ENCODE peak calls at places on chromosomes 13 and 19, in seven cellular contexts. M is ascending aorta, W is astrocyte of the spinal cord, O is tibial nerve, U is OCI-LY7, P is fibroblast of pulmonary artery, V is foreskin fibroblast. S is an unnamed sample.

GRCh38 chr19:44539236-44539819 is 9.9 kb upstream of the CEACAM20 start:
- DNase-seq in P (no peak), W (no peak), V (peak), U (no peak), O (no peak), M (no peak), S (peak)

GRCh38 chr13:37995052-37995451 is 125.5 kb upstream of the TRPC4 start:
- DNase-seq in V (peak), P (peak), W (peak), M (no peak), O (no peak), U (no peak), S (peak)

GRCh38 chr19:10112037-10112751 is 701 bp downstream of the P2RY11 start:
- DNase-seq in U (no peak), P (no peak), W (no peak), V (peak), M (no peak), O (no peak), S (peak)

GRCh38 chr13:46588019-46588418 is 35.0 kb downstream of the LRCH1 start:
- DNase-seq in W (no peak), O (no peak), P (no peak), V (no peak), U (peak), M (no peak), S (no peak)

GRCh38 chr13:83881031-83881727 is 1.1 kb downstream of the SLITRK1 start:
- DNase-seq in P (no peak), W (no peak), U (no peak), V (peak), O (no peak), M (no peak), S (no peak)

GRCh38 chr19:30236006-30236405 is 136.2 kb upstream of the ZNF536 start:
- DNase-seq in P (no peak), V (peak), M (no peak), O (no peak), W (no peak), U (no peak), S (no peak)

GRCh38 chr19:15280915-15281683 is 48.9 kb upstream of the EPHX3 start:
- DNase-seq in V (peak), W (peak), O (peak), U (no peak), M (peak), P (peak), S (peak)

GRCh38 chr13:33626407-33626806 is 191.5 kb upstream of the RFC3 start:
- DNase-seq in V (no peak), U (no peak), O (no peak), M (no peak), P (no peak), W (no peak), S (no peak)

GRCh38 chr13:30870049-30870884 is 35.8 kb upstream of the MEDAG start:
- DNase-seq in U (peak), P (peak), W (peak), M (peak), O (peak), V (peak), S (peak)

GRCh38 chr13:72290962-72291681 is 424.1 kb upstream of the DACH1 start:
- DNase-seq in W (peak), V (peak), O (no peak), M (no peak), P (peak), U (no peak), S (peak)

GRCh38 chr13:36297259-36297599 is 385 bp downstream of the CCDC169 start:
- DNase-seq in M (no peak), O (no peak), P (peak), W (peak), U (no peak), V (peak), S (peak)

GRCh38 chr13:108558489-108558888 is 70.9 kb upstream of the MYO16 start:
- DNase-seq in W (no peak), O (no peak), U (no peak), V (no peak), M (no peak), P (no peak), S (no peak)

GRCh38 chr19:3509566-3509989 is 3.5 kb downstream of the FZR1 start:
- DNase-seq in O (no peak), M (no peak), W (peak), P (peak), V (peak), U (no peak), S (peak)

GRCh38 chr19:55670280-55671053 is 4.6 kb upstream of the EPN1 start:
- DNase-seq in P (no peak), V (no peak), M (peak), O (no peak), U (no peak), W (no peak), S (no peak)

GRCh38 chr13:22717036-22717435 is 463.7 kb upstream of the SGCG start:
- DNase-seq in O (no peak), U (no peak), W (no peak), V (no peak), P (no peak), M (no peak), S (no peak)

GRCh38 chr19:796692-797527 is at the start of gene PTBP1:
- DNase-seq in M (peak), P (peak), V (peak), O (peak), W (peak), U (peak), S (peak)

GRCh38 chr19:41933131-41933458 is 4.8 kb upstream of the ERFL start:
- DNase-seq in M (no peak), P (no peak), V (peak), U (no peak), W (no peak), O (no peak), S (no peak)

DNA sequence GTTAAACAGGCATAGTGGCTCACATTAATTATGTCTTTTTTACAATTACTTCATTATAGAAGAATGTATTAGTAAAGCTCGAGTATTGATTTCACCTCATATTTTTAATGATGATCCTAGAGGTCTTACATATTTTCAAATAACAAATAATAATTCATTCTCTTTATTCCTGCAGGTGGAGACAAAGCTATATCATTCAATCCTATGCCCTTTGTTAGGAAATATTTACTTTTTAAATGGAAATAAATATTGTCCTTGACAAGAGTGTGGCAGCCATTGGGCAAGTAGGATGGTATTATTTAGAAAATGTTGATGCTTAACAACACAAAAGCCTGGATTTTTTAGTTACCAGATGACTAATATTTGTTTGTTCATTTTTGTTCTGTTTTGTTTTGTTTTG is 127.6 kb downstream of the COG6 start:
- DNase-seq in O (no peak), W (no peak), V (no peak), P (peak), U (peak), M (no peak), S (peak)
- TF ChIP-seq CTCF in O (no peak), W (no peak), V (no peak), P (peak), U (peak), M (no peak), S (peak)

GRCh38 chr13:40597735-40598365 is 68.6 kb downstream of the FOXO1 start:
- DNase-seq in V (no peak), U (no peak), M (no peak), W (no peak), P (no peak), O (no peak), S (no peak)

GRCh38 chr13:40599722-40600121 is 66.7 kb downstream of the FOXO1 start:
- DNase-seq in V (no peak), P (no peak), U (no peak), W (no peak), M (no peak), O (no peak), S (no peak)

GRCh38 chr13:40598599-40598998 is 67.8 kb downstream of the FOXO1 start:
- DNase-seq in O (no peak), V (no peak), W (no peak), P (no peak), M (no peak), U (no peak), S (no peak)

GRCh38 chr13:40599146-40599545 is 67.3 kb downstream of the FOXO1 start:
- DNase-seq in W (no peak), V (no peak), O (no peak), P (no peak), M (no peak), U (no peak), S (no peak)

DNA sequence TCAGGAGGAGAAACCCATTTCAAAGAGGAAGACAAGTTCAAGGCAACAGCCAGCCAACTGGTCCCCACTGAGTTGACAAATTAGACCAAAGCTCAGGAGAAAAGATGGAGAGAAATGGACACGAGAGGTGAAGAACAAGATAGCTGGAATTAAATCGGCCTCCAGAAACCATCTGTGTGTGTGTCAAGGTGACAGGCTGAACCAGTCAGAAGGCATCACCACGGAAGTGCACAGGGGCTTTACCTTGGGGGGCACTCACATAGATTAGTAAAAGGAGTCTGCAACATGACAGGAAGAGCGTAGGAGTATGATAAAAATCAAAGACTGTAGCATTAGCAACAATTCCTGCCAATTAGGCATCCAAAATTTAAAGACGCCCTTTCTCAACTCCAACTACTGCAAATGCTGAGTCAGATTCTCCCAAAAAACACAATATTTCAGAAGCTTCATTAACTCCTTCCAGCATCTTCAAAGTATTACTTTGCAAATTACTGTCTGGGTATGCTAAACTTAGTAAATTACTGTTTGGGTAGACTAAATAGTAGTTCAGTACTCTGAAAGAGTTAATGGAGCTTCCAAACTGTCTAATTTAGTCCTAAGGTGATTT is 66.2 kb downstream of the FOXO1 start:
- DNase-seq in U (no peak), O (no peak), M (no peak), W (no peak), P (no peak), V (no peak), S (no peak)
- H3K4me3 ChIP-seq in U (peak), O (no peak), M (no peak), W (no peak), P (no peak), V (no peak), S (no peak)

GRCh38 chr19:18074192-18074591 is 12.5 kb downstream of the IL12RB1 start:
- DNase-seq in P (no peak), W (no peak), O (no peak), V (no peak), U (no peak), M (no peak), S (no peak)
- TF ChIP-seq CTCF in P (no peak), W (no peak), O (no peak), V (no peak), U (peak), M (no peak), S (peak)

GRCh38 chr19:20162821-20163220 is 4.2 kb upstream of the ZNF486 start:
- DNase-seq in V (no peak), M (no peak), P (no peak), W (no peak), U (peak), O (no peak), S (no peak)
- H3K4me3 ChIP-seq in V (no peak), M (no peak), P (no peak), W (no peak), U (no peak), O (no peak), S (no peak)

DNA sequence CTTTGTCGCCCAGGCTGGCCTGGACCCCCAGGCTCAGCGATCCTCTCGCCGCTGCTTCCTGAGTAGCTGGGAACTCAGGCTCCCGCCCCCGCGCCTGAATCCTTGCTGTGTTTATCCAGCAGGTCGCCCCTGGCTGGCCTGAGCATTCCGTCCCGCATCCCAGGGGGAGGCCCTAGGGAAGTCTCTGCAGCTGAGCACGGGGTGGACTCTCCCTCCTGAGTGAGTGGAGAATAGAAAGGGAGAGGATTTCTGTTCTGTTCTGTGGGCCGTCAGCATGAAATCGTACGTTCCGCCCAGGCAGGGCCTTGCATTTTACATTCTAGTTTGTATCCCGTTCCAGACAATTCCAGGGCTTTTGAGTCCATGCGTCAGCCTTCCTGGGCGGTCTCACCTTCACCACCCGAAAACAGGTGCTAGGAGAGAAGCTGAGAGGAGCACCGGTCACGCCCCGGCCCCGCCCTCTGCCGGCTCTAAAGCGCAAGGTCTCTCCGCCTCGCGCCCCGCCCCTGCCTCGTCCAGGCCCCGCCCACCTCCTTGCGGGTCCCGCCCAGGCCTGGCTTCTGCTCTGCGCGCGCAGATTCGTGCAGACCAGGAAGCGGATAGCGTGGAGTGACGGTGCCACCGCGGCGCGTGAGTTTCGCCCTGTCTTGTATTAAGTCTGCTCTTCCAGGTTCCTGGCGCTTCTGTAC is at the start of gene ZNF761:
- DNase-seq in V (peak), W (peak), O (peak), M (peak), P (peak), U (peak), S (peak)
- TF ChIP-seq CTCF in V (peak), W (peak), O (peak), M (no peak), P (peak), U (peak), S (peak)

GRCh38 chr13:41017744-41018582 is 1.2 kb downstream of the ELF1 start:
- DNase-seq in W (no peak), U (peak), P (no peak), V (no peak), M (no peak), O (no peak), S (no peak)

GRCh38 chr13:41018583-41018909 is 570 bp downstream of the ELF1 start:
- DNase-seq in W (no peak), V (no peak), U (no peak), O (no peak), M (no peak), P (no peak), S (no peak)

GRCh38 chr13:41015920-41016319 is 3.2 kb downstream of the ELF1 start:
- DNase-seq in P (no peak), M (no peak), U (no peak), O (no peak), W (no peak), V (no peak), S (no peak)

GRCh38 chr13:41019027-41019487 is at the start of gene ELF1:
- DNase-seq in O (peak), W (peak), V (peak), P (peak), M (peak), U (peak), S (peak)

GRCh38 chr13:41017153-41017552 is 2.0 kb downstream of the ELF1 start:
- DNase-seq in P (no peak), V (no peak), M (no peak), O (no peak), U (peak), W (no peak), S (no peak)
- H3K4me3 ChIP-seq in P (no peak), V (no peak), M (peak), O (peak), U (peak), W (no peak), S (no peak)

S was measured in choroid plexus epithelial cell.